ENCODE peak calls at places on chromosome 20, in nine cellular contexts. One of them, this sample, is unnamed.

GRCh38 chr20:62020935-62021701 is 44.6 kb downstream of the TAF4 start:
- DNase-seq in K562: peak; percentile 40
- DNase-seq in body of pancreas: peak; percentile 76
- DNase-seq in A549: no peak
- DNase-seq in A673: no peak
- DNase-seq in right atrium auricular region: peak; percentile 61
- DNase-seq in Caco-2: no peak
- DNase-seq in pancreas: peak; percentile 73
- DNase-seq in transverse colon: peak; percentile 18
- DNase-seq in this sample: peak; percentile 70

GRCh38 chr20:30593572-30593971 is 663.9 kb upstream of the DEFB115 start:
- DNase-seq in A673: no peak
- DNase-seq in pancreas: no peak
- DNase-seq in transverse colon: no peak
- DNase-seq in right atrium auricular region: no peak
- DNase-seq in A549: no peak
- DNase-seq in K562: peak; percentile 18
- DNase-seq in Caco-2: no peak
- DNase-seq in body of pancreas: no peak
- DNase-seq in this sample: no peak

GRCh38 chr20:23314714-23315498 is 35.7 kb upstream of the NXT1 start:
- DNase-seq in A673: no peak
- DNase-seq in K562: no peak
- DNase-seq in Caco-2: no peak
- DNase-seq in body of pancreas: no peak
- DNase-seq in right atrium auricular region: no peak
- DNase-seq in pancreas: no peak
- DNase-seq in transverse colon: no peak
- DNase-seq in A549: no peak
- DNase-seq in this sample: no peak

GRCh38 chr20:57364451-57364850 is 13.4 kb downstream of the RAE1 start:
- DNase-seq in transverse colon: no peak
- DNase-seq in Caco-2: no peak
- DNase-seq in K562: no peak
- DNase-seq in A549: no peak
- DNase-seq in right atrium auricular region: no peak
- DNase-seq in body of pancreas: no peak
- DNase-seq in pancreas: no peak
- DNase-seq in A673: no peak
- DNase-seq in this sample: no peak

GRCh38 chr20:25032478-25033183 is 25.3 kb downstream of the ACSS1 start:
- DNase-seq in body of pancreas: peak; percentile 67
- DNase-seq in right atrium auricular region: peak; percentile 77
- DNase-seq in transverse colon: peak; percentile 52
- DNase-seq in Caco-2: no peak
- DNase-seq in A673: peak; percentile 61
- DNase-seq in A549: no peak
- DNase-seq in pancreas: peak; percentile 70
- DNase-seq in K562: no peak
- DNase-seq in this sample: no peak

GRCh38 chr20:8331740-8332412 is 199.8 kb downstream of the PLCB1 start:
- DNase-seq in pancreas: peak; percentile 35
- DNase-seq in A673: peak; percentile 56
- DNase-seq in Caco-2: no peak
- DNase-seq in K562: no peak
- DNase-seq in body of pancreas: peak; percentile 55
- DNase-seq in right atrium auricular region: no peak
- DNase-seq in A549: no peak
- DNase-seq in transverse colon: no peak
- DNase-seq in this sample: no peak

GRCh38 chr20:47319517-47320252 is 36.8 kb downstream of the ZMYND8 start:
- DNase-seq in Caco-2: peak; percentile 99
- DNase-seq in body of pancreas: peak; percentile 89
- DNase-seq in right atrium auricular region: peak; percentile 74
- DNase-seq in A549: no peak
- DNase-seq in K562: no peak
- DNase-seq in pancreas: peak; percentile 74
- DNase-seq in A673: peak; percentile 48
- DNase-seq in transverse colon: peak; percentile 73
- DNase-seq in this sample: no peak

GRCh38 chr20:62952373-62953166 is at the start of gene SLC17A9:
- DNase-seq in A549: no peak
- DNase-seq in K562: no peak
- DNase-seq in Caco-2: peak; percentile 96
- DNase-seq in A673: no peak
- DNase-seq in pancreas: peak; percentile 29
- DNase-seq in right atrium auricular region: peak; percentile 73
- DNase-seq in transverse colon: peak; percentile 94
- DNase-seq in body of pancreas: peak; percentile 66
- DNase-seq in this sample: no peak

GRCh38 chr20:63377256-63378114 is 16.3 kb upstream of the CHRNA4 start:
- DNase-seq in transverse colon: no peak
- DNase-seq in Caco-2: no peak
- DNase-seq in pancreas: no peak
- DNase-seq in body of pancreas: no peak
- DNase-seq in A549: no peak
- DNase-seq in right atrium auricular region: no peak
- DNase-seq in A673: no peak
- DNase-seq in K562: no peak
- DNase-seq in this sample: no peak

GRCh38 chr20:50121858-50122271 is 8.9 kb upstream of the UBE2V1 start:
- DNase-seq in body of pancreas: no peak
- DNase-seq in right atrium auricular region: no peak
- DNase-seq in K562: peak; percentile 75
- DNase-seq in transverse colon: no peak
- DNase-seq in A549: peak; percentile 68
- DNase-seq in pancreas: no peak
- DNase-seq in A673: peak; percentile 66
- DNase-seq in Caco-2: peak; percentile 76
- DNase-seq in this sample: peak; percentile 70

GRCh38 chr20:54173653-54174451 is at the start of gene CYP24A1:
- DNase-seq in A673: peak; percentile 31
- DNase-seq in K562: no peak
- DNase-seq in pancreas: no peak
- DNase-seq in Caco-2: no peak
- DNase-seq in A549: peak; percentile 97
- DNase-seq in transverse colon: peak; percentile 27
- DNase-seq in body of pancreas: no peak
- DNase-seq in right atrium auricular region: no peak
- DNase-seq in this sample: no peak

GRCh38 chr20:54174452-54175175 is 828 bp upstream of the CYP24A1 start:
- DNase-seq in body of pancreas: no peak
- DNase-seq in transverse colon: no peak
- DNase-seq in right atrium auricular region: no peak
- DNase-seq in K562: no peak
- DNase-seq in pancreas: no peak
- DNase-seq in A673: no peak
- DNase-seq in Caco-2: no peak
- DNase-seq in A549: peak; percentile 46
- DNase-seq in this sample: no peak

GRCh38 chr20:54178256-54178655 is 4.5 kb upstream of the CYP24A1 start:
- DNase-seq in A549: no peak
- DNase-seq in pancreas: no peak
- DNase-seq in Caco-2: no peak
- DNase-seq in body of pancreas: no peak
- DNase-seq in K562: no peak
- DNase-seq in A673: no peak
- DNase-seq in transverse colon: no peak
- DNase-seq in right atrium auricular region: no peak
- DNase-seq in this sample: no peak

GRCh38 chr20:54177378-54177777 is 3.6 kb upstream of the CYP24A1 start:
- DNase-seq in transverse colon: no peak
- DNase-seq in body of pancreas: no peak
- DNase-seq in A549: no peak
- DNase-seq in A673: no peak
- DNase-seq in right atrium auricular region: no peak
- DNase-seq in K562: no peak
- DNase-seq in pancreas: no peak
- DNase-seq in Caco-2: no peak
- DNase-seq in this sample: no peak

GRCh38 chr20:54176610-54177009 is 2.8 kb upstream of the CYP24A1 start:
- DNase-seq in Caco-2: no peak
- DNase-seq in K562: no peak
- DNase-seq in body of pancreas: no peak
- DNase-seq in pancreas: no peak
- DNase-seq in transverse colon: no peak
- DNase-seq in A549: no peak
- DNase-seq in A673: no peak
- DNase-seq in right atrium auricular region: no peak
- DNase-seq in this sample: no peak
- H3K4me1 ChIP-seq in Caco-2: peaks cover 14% of the 10 kb centered on the region
- H3K4me1 ChIP-seq in K562: peaks cover 13% of the 10 kb centered on the region
- H3K4me1 ChIP-seq in body of pancreas: peaks cover 18% of the 10 kb centered on the region
- H3K4me1 ChIP-seq in pancreas: no peaks in the 10 kb centered on the region
- H3K4me1 ChIP-seq in transverse colon: peaks cover 5% of the 10 kb centered on the region
- H3K4me1 ChIP-seq in A549: peaks cover 47% of the 10 kb centered on the region
- H3K4me1 ChIP-seq in A673: peaks cover 15% of the 10 kb centered on the region
- H3K4me1 ChIP-seq in right atrium auricular region: no peaks in the 10 kb centered on the region
- H3K4me1 ChIP-seq in this sample: no peaks in the 10 kb centered on the region

GRCh38 chr20:34953960-34954359 is 1.6 kb downstream of the GSS start:
- DNase-seq in Caco-2: no peak
- DNase-seq in A549: no peak
- DNase-seq in A673: no peak
- DNase-seq in transverse colon: no peak
- DNase-seq in K562: no peak
- DNase-seq in body of pancreas: no peak
- DNase-seq in right atrium auricular region: no peak
- DNase-seq in pancreas: no peak
- DNase-seq in this sample: no peak

GRCh38 chr20:34956751-34957472 is 1.2 kb downstream of the MYH7B start:
- DNase-seq in Caco-2: no peak
- DNase-seq in A549: no peak
- DNase-seq in pancreas: no peak
- DNase-seq in body of pancreas: no peak
- DNase-seq in K562: no peak
- DNase-seq in A673: no peak
- DNase-seq in transverse colon: no peak
- DNase-seq in right atrium auricular region: no peak
- DNase-seq in this sample: no peak

GRCh38 chr20:34954905-34955231 is 738 bp downstream of the GSS start:
- DNase-seq in A549: no peak
- DNase-seq in body of pancreas: no peak
- DNase-seq in K562: peak; percentile 46
- DNase-seq in transverse colon: peak; percentile 37
- DNase-seq in right atrium auricular region: peak; percentile 66
- DNase-seq in pancreas: no peak
- DNase-seq in A673: peak; percentile 43
- DNase-seq in Caco-2: peak; percentile 81
- DNase-seq in this sample: peak; percentile 59

GRCh38 chr20:34956041-34956458 is 382 bp downstream of the MYH7B start:
- DNase-seq in A673: no peak
- DNase-seq in K562: no peak
- DNase-seq in right atrium auricular region: no peak
- DNase-seq in transverse colon: no peak
- DNase-seq in body of pancreas: no peak
- DNase-seq in Caco-2: no peak
- DNase-seq in A549: no peak
- DNase-seq in pancreas: no peak
- DNase-seq in this sample: no peak

DNA sequence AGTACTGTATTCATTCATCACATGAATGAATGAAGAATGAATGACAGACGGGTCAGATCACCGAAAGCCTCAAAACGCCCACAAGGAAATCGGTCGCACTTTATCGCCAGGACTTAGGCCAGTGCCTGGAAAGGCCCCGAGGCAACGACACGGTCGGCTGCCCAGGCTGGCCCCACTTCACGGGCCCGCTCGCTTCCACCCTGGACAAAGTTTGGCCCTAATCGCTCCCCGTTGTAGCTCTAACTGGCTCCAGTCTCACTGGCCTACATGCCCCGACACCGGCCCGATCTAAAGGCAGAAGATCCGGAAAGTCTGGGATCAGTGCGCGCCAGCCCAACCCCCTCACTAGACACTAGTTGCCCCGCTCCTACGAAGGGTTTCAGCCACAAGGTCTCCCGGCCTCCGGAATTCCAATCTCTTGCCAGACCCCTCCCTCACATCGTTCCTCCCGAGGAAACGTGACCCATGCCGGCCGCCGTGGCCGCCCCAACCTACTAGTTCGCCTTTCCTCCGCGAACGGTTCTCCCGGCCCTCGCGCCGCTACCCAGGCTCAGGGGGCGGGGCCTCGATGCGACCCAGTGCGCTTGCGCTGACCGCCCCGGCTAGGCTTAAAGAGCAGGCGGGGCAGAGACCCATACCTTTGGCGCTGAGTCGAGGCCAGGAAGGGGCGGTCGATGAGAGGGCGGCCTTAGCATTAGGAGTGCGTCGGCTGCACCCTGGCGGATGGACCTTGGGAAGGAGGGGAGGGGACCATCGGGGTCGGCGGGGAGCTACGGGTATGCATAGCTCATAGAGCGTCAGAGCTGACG is at the start of the genes GSS and MYH7B:
- DNase-seq in K562: peak; percentile 99
- DNase-seq in Caco-2: peak; percentile 100
- DNase-seq in A673: peak; percentile 96
- DNase-seq in A549: peak; percentile 96
- DNase-seq in right atrium auricular region: peak; percentile 98
- DNase-seq in body of pancreas: peak; percentile 98
- DNase-seq in transverse colon: peak; percentile 99
- DNase-seq in pancreas: peak; percentile 97
- DNase-seq in this sample: peak; percentile 98
- TF ChIP-seq CTCF in K562: peak; percentile 61
- TF ChIP-seq CTCF in Caco-2: peak; percentile 64
- TF ChIP-seq CTCF in A673: peak; percentile 56
- TF ChIP-seq CTCF in A549: peak; percentile 62
- TF ChIP-seq CTCF in right atrium auricular region: peak; percentile 26
- TF ChIP-seq CTCF in body of pancreas: peak; percentile 33
- TF ChIP-seq CTCF in transverse colon: peak; percentile 84
- TF ChIP-seq CTCF in pancreas: no peak
- TF ChIP-seq CTCF in this sample: peak; percentile 56

GRCh38 chr20:21511850-21512633 is 1.8 kb downstream of the NKX2-2 start:
- DNase-seq in transverse colon: no peak
- DNase-seq in K562: no peak
- DNase-seq in right atrium auricular region: no peak
- DNase-seq in body of pancreas: no peak
- DNase-seq in A549: no peak
- DNase-seq in Caco-2: no peak
- DNase-seq in A673: peak; percentile 64
- DNase-seq in pancreas: no peak
- DNase-seq in this sample: no peak
- H3K4me3 ChIP-seq in transverse colon: no peak overlapping the region
- H3K4me3 ChIP-seq in K562: no peak overlapping the region
- H3K4me3 ChIP-seq in right atrium auricular region: peak overlapping the region; percentile 39
- H3K4me3 ChIP-seq in body of pancreas: no peak overlapping the region
- H3K4me3 ChIP-seq in A549: peak overlapping the region; percentile 49
- H3K4me3 ChIP-seq in Caco-2: no peak overlapping the region
- H3K4me3 ChIP-seq in A673: peak overlapping the region; percentile 84
- H3K4me3 ChIP-seq in pancreas: no peak overlapping the region
- H3K4me3 ChIP-seq in this sample: no peak overlapping the region

DNA sequence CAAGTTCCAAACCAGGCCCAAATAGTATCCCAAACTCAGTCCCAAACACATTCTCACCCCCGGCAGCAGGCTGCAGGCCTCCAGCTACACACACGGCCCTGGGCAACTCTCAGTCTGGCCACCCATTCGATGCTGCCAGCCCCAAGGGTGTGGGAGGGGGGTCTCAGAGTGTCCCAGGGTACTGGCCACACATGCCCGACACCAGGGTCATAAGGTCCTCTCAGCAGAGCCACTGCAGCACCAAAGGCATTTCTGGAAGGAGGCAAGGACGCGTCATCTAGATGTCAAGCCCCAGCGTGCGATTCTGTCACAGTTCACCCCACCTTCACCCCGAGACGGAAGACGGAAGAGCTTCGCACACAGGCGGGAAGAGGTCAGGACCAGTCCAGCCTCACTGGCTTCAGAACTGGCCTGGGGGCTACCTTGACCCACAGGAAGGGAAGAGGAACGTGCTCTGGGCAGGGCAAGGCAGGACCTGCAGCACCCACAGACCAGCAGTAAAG is 9.5 kb downstream of the MYL9 start:
- DNase-seq in A549: no peak
- DNase-seq in A673: no peak
- DNase-seq in Caco-2: no peak
- DNase-seq in body of pancreas: no peak
- DNase-seq in transverse colon: no peak
- DNase-seq in K562: no peak
- DNase-seq in pancreas: no peak
- DNase-seq in right atrium auricular region: no peak
- DNase-seq in this sample: no peak
- H3K4me1 ChIP-seq in A549: no peaks in the 10 kb centered on the region
- H3K4me1 ChIP-seq in A673: no peaks in the 10 kb centered on the region
- H3K4me1 ChIP-seq in Caco-2: no peaks in the 10 kb centered on the region
- H3K4me1 ChIP-seq in body of pancreas: no peaks in the 10 kb centered on the region
- H3K4me1 ChIP-seq in transverse colon: no peaks in the 10 kb centered on the region
- H3K4me1 ChIP-seq in K562: peaks cover 28% of the 10 kb centered on the region
- H3K4me1 ChIP-seq in pancreas: no peaks in the 10 kb centered on the region
- H3K4me1 ChIP-seq in right atrium auricular region: no peaks in the 10 kb centered on the region
- H3K4me1 ChIP-seq in this sample: no peaks in the 10 kb centered on the region

This sample was measured in BE2C.